ENCODE peak calls at places on chromosomes 13 and 19, in four cellular contexts. Q is uterus, F is retinal pigment epithelial cell, W is tibial artery. D is an unnamed sample.

GRCh38 chr13:79060216-79060615 is 345.8 kb downstream of the RBM26 start:
- DNase-seq in W (no peak), Q (no peak), F (no peak), D (no peak)

GRCh38 chr13:28568286-28568685 is 73.4 kb upstream of the FLT1 start:
- DNase-seq in W (peak), F (no peak), Q (peak), D (no peak)

GRCh38 chr19:50333235-50333736 is 4.1 kb upstream of the KCNC3 start:
- DNase-seq in W (peak), Q (peak), F (peak), D (peak)

GRCh38 chr19:2602391-2603181 is 99.9 kb downstream of the GNG7 start:
- DNase-seq in Q (peak), F (no peak), W (peak), D (no peak)

GRCh38 chr19:30865481-30865880 is 483.8 kb downstream of the TSHZ3 start:
- DNase-seq in F (no peak), Q (no peak), W (no peak), D (no peak)

GRCh38 chr13:94568443-94568842 is 27.5 kb downstream of the TGDS start:
- DNase-seq in F (no peak), Q (no peak), W (no peak), D (no peak)

GRCh38 chr13:44362394-44363040 is 11.1 kb upstream of the SERP2 start:
- DNase-seq in W (no peak), Q (no peak), F (no peak), D (no peak)

GRCh38 chr13:52949744-52950143 is 78.9 kb upstream of the OLFM4 start:
- DNase-seq in Q (no peak), W (no peak), F (no peak), D (no peak)

GRCh38 chr13:77779461-77780272 is 82.2 kb downstream of the SLAIN1 start:
- DNase-seq in Q (peak), F (peak), W (peak), D (peak)

GRCh38 chr13:73622375-73622774 is 511.8 kb downstream of the KLF12 start:
- DNase-seq in Q (no peak), W (no peak), F (no peak), D (no peak)

GRCh38 chr13:36920612-36921185 is 661 bp upstream of the SMAD9 start:
- DNase-seq in W (no peak), F (no peak), Q (no peak), D (no peak)

GRCh38 chr13:78147905-78148304 is 229.3 kb upstream of the EDNRB start:
- DNase-seq in Q (no peak), W (no peak), F (peak), D (peak)

GRCh38 chr19:41225238-41226052 is 6.4 kb downstream of the AXL start:
- DNase-seq in Q (peak), W (peak), F (peak), D (peak)

GRCh38 chr19:47089767-47090350 is 23.7 kb downstream of the ZC3H4 start:
- DNase-seq in Q (no peak), W (no peak), F (no peak), D (no peak)

GRCh38 chr19:46453661-46454060 is 17.7 kb downstream of the PNMA8A start:
- DNase-seq in W (peak), Q (no peak), F (no peak), D (no peak)

GRCh38 chr13:45321230-45321629 is 19.8 kb downstream of the TPT1 start:
- DNase-seq in W (peak), F (no peak), Q (no peak), D (no peak)

GRCh38 chr19:12786149-12786870 is 5.0 kb upstream of the JUNB start:
- DNase-seq in W (peak), F (no peak), Q (no peak), D (no peak)

GRCh38 chr13:77751513-77752456 is 54.3 kb downstream of the SLAIN1 start:
- DNase-seq in F (no peak), Q (peak), W (no peak), D (peak)

GRCh38 chr19:58553799-58554493 is 959 bp downstream of the CHMP2A start:
- DNase-seq in F (no peak), W (no peak), Q (no peak), D (no peak)

GRCh38 chr13:48316826-48317510 is 13.4 kb downstream of the RB1 start:
- DNase-seq in F (no peak), Q (no peak), W (no peak), D (no peak)

GRCh38 chr13:48317511-48317981 is 14.0 kb downstream of the RB1 start:
- DNase-seq in F (no peak), W (no peak), Q (no peak), D (no peak)

GRCh38 chr13:48318714-48319457 is 15.3 kb downstream of the RB1 start:
- DNase-seq in F (no peak), W (peak), Q (no peak), D (no peak)

GRCh38 chr13:48319458-48320395 is 16.2 kb downstream of the RB1 start:
- DNase-seq in F (no peak), W (no peak), Q (no peak), D (no peak)

GRCh38 chr13:48318014-48318713 is 14.6 kb downstream of the RB1 start:
- DNase-seq in W (no peak), Q (no peak), F (no peak), D (no peak)
- H3K4me3 ChIP-seq in W (peak), Q (no peak), F (no peak), D (no peak)

GRCh38 chr19:51394045-51394836 is 3.9 kb upstream of the C19orf84 start:
- DNase-seq in Q (peak), W (peak), F (peak), D (peak)

GRCh38 chr19:51402117-51402516 is 11.7 kb upstream of the C19orf84 start:
- DNase-seq in W (no peak), Q (no peak), F (no peak), D (no peak)

GRCh38 chr19:51396175-51396574 is 5.8 kb upstream of the C19orf84 start:
- DNase-seq in Q (no peak), F (no peak), W (no peak), D (no peak)

GRCh38 chr19:51398096-51398704 is 7.8 kb upstream of the C19orf84 start:
- DNase-seq in Q (no peak), W (no peak), F (no peak), D (no peak)
- TF ChIP-seq CTCF in Q (peak), W (peak), F (peak), D (peak)

GRCh38 chr19:44051654-44052402 is at the start of gene ZNF223:
- DNase-seq in F (peak), W (peak), Q (peak), D (peak)
- H3K4me3 ChIP-seq in F (peak), W (peak), Q (peak), D (peak)

GRCh38 chr19:54137913-54138776 is 583 bp downstream of the CNOT3 start:
- DNase-seq in Q (no peak), F (no peak), W (no peak), D (no peak)
- TF ChIP-seq CTCF in Q (no peak), F (peak), W (no peak), D (peak)

GRCh38 chr19:10195199-10195519 is 406 bp upstream of the DNMT1 start:
- DNase-seq in W (no peak), F (no peak), Q (no peak), D (no peak)

GRCh38 chr19:10191347-10191746 is 3.4 kb downstream of the DNMT1 start:
- DNase-seq in Q (peak), F (no peak), W (peak), D (no peak)

GRCh38 chr19:10194500-10195198 is at the start of gene DNMT1:
- DNase-seq in W (peak), F (peak), Q (peak), D (peak)

GRCh38 chr19:10193666-10194499 is 870 bp downstream of the DNMT1 start:
- DNase-seq in F (no peak), Q (no peak), W (peak), D (no peak)

GRCh38 chr19:10192922-10193321 is 1.8 kb downstream of the DNMT1 start:
- DNase-seq in Q (no peak), F (no peak), W (no peak), D (no peak)
- H3K4me3 ChIP-seq in Q (no peak), F (no peak), W (no peak), D (no peak)

GRCh38 chr19:10120538-10121198 is 969 bp upstream of the EIF3G start:
- DNase-seq in W (peak), Q (no peak), F (no peak), D (no peak)

GRCh38 chr19:10116085-10116865 is 3.4 kb downstream of the EIF3G start:
- DNase-seq in W (no peak), F (no peak), Q (no peak), D (no peak)

GRCh38 chr19:10122066-10122465 is 2.4 kb upstream of the EIF3G start:
- DNase-seq in Q (no peak), F (no peak), W (peak), D (no peak)

GRCh38 chr19:10116866-10117616 is 2.7 kb downstream of the EIF3G start:
- DNase-seq in Q (no peak), W (no peak), F (no peak), D (no peak)

DNA sequence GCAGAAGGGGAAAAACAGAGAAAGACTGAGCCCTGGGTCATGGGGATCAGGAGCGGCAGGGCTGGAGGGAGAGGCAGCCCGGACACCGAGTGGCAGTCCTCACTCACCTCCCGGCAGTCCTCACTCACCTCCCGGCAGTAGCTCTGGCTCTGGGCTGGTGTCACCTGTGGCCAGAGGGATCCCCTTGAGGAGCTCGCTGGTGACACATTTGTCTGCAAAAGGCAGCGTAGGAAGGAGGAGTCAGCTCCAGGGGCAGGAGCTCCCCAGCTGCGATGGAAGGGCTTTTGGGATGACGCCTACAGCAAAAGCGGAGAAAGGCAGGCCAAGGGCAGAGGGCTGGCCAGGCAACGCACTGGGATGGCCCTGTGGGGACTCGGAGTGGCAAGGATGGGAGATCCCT is 739 bp downstream of the EIF3G start:
- DNase-seq in W (no peak), F (no peak), Q (no peak), D (no peak)
- TF ChIP-seq CTCF in W (no peak), F (no peak), Q (no peak), D (no peak)

GRCh38 chr13:112697756-112698655 is 8.2 kb downstream of the ATP11A start:
- DNase-seq in W (peak), Q (no peak), F (no peak), D (no peak)
- H3K4me3 ChIP-seq in W (no peak), Q (no peak), F (no peak), D (no peak)